ENCODE peak calls at places on chromosomes 2 and 18, in ten cellular contexts. One of them, this sample, is unnamed.

GRCh38 chr18:32469190-32469611 is 1.5 kb downstream of the GAREM1 start:
- DNase-seq in HT1080: peak
- DNase-seq in H7: peak
- DNase-seq in mesendoderm: peak
- DNase-seq in nucleus accumbens: peak
- DNase-seq in AG10803: peak
- DNase-seq in type B pancreatic cell: no peak
- DNase-seq in nephron progenitor cell: peak
- DNase-seq in Jurkat, Clone E6-1: peak
- DNase-seq in OCI-LY7: peak
- DNase-seq in this sample: peak

GRCh38 chr2:230921806-230922595 is 3.0 kb downstream of the GPR55 start:
- DNase-seq in HT1080: no peak
- DNase-seq in nephron progenitor cell: no peak
- DNase-seq in Jurkat, Clone E6-1: no peak
- DNase-seq in H7: no peak
- DNase-seq in nucleus accumbens: no peak
- DNase-seq in AG10803: no peak
- DNase-seq in type B pancreatic cell: no peak
- DNase-seq in OCI-LY7: no peak
- DNase-seq in mesendoderm: no peak
- DNase-seq in this sample: no peak

GRCh38 chr2:169727065-169727464 is 6.6 kb upstream of the KLHL23 start:
- DNase-seq in AG10803: no peak
- DNase-seq in mesendoderm: peak
- DNase-seq in H7: peak
- DNase-seq in HT1080: no peak
- DNase-seq in OCI-LY7: no peak
- DNase-seq in type B pancreatic cell: no peak
- DNase-seq in nucleus accumbens: no peak
- DNase-seq in Jurkat, Clone E6-1: no peak
- DNase-seq in nephron progenitor cell: no peak
- DNase-seq in this sample: no peak

GRCh38 chr2:148391324-148391723 is 253.2 kb upstream of the EPC2 start:
- DNase-seq in nephron progenitor cell: no peak
- DNase-seq in HT1080: peak
- DNase-seq in OCI-LY7: no peak
- DNase-seq in nucleus accumbens: no peak
- DNase-seq in mesendoderm: no peak
- DNase-seq in type B pancreatic cell: no peak
- DNase-seq in AG10803: peak
- DNase-seq in Jurkat, Clone E6-1: no peak
- DNase-seq in H7: no peak
- DNase-seq in this sample: no peak

GRCh38 chr18:44609210-44609941 is 71.3 kb upstream of the SETBP1 start:
- DNase-seq in type B pancreatic cell: no peak
- DNase-seq in Jurkat, Clone E6-1: no peak
- DNase-seq in AG10803: no peak
- DNase-seq in nephron progenitor cell: no peak
- DNase-seq in OCI-LY7: no peak
- DNase-seq in H7: no peak
- DNase-seq in mesendoderm: no peak
- DNase-seq in HT1080: no peak
- DNase-seq in nucleus accumbens: no peak
- DNase-seq in this sample: no peak

GRCh38 chr2:73075477-73076373 is 4.2 kb upstream of the SFXN5 start:
- DNase-seq in H7: peak
- DNase-seq in OCI-LY7: no peak
- DNase-seq in HT1080: no peak
- DNase-seq in nephron progenitor cell: no peak
- DNase-seq in type B pancreatic cell: no peak
- DNase-seq in AG10803: no peak
- DNase-seq in mesendoderm: no peak
- DNase-seq in Jurkat, Clone E6-1: no peak
- DNase-seq in nucleus accumbens: peak
- DNase-seq in this sample: peak

GRCh38 chr2:62099523-62100175 is 96.3 kb upstream of the B3GNT2 start:
- DNase-seq in type B pancreatic cell: no peak
- DNase-seq in HT1080: no peak
- DNase-seq in AG10803: no peak
- DNase-seq in Jurkat, Clone E6-1: no peak
- DNase-seq in mesendoderm: no peak
- DNase-seq in nucleus accumbens: no peak
- DNase-seq in nephron progenitor cell: no peak
- DNase-seq in OCI-LY7: peak
- DNase-seq in H7: no peak
- DNase-seq in this sample: no peak

GRCh38 chr2:211837706-211838105 is 700.9 kb downstream of the ERBB4 start:
- DNase-seq in nucleus accumbens: no peak
- DNase-seq in mesendoderm: no peak
- DNase-seq in type B pancreatic cell: no peak
- DNase-seq in H7: no peak
- DNase-seq in OCI-LY7: no peak
- DNase-seq in Jurkat, Clone E6-1: no peak
- DNase-seq in AG10803: no peak
- DNase-seq in nephron progenitor cell: no peak
- DNase-seq in HT1080: peak
- DNase-seq in this sample: no peak

GRCh38 chr2:86280191-86280667 is 57.2 kb downstream of the REEP1 start:
- DNase-seq in type B pancreatic cell: peak
- DNase-seq in Jurkat, Clone E6-1: no peak
- DNase-seq in OCI-LY7: no peak
- DNase-seq in AG10803: peak
- DNase-seq in nucleus accumbens: no peak
- DNase-seq in mesendoderm: no peak
- DNase-seq in HT1080: no peak
- DNase-seq in H7: no peak
- DNase-seq in nephron progenitor cell: no peak
- DNase-seq in this sample: no peak

GRCh38 chr2:145043399-145043834 is 523.5 kb upstream of the ZEB2 start:
- DNase-seq in nephron progenitor cell: no peak
- DNase-seq in AG10803: no peak
- DNase-seq in H7: no peak
- DNase-seq in OCI-LY7: peak
- DNase-seq in type B pancreatic cell: no peak
- DNase-seq in HT1080: peak
- DNase-seq in nucleus accumbens: peak
- DNase-seq in mesendoderm: peak
- DNase-seq in Jurkat, Clone E6-1: no peak
- DNase-seq in this sample: no peak

GRCh38 chr18:9850297-9850696 is 35.5 kb upstream of the TXNDC2 start:
- DNase-seq in nucleus accumbens: no peak
- DNase-seq in OCI-LY7: no peak
- DNase-seq in AG10803: no peak
- DNase-seq in mesendoderm: no peak
- DNase-seq in HT1080: no peak
- DNase-seq in type B pancreatic cell: no peak
- DNase-seq in nephron progenitor cell: no peak
- DNase-seq in Jurkat, Clone E6-1: no peak
- DNase-seq in H7: no peak
- DNase-seq in this sample: no peak

GRCh38 chr18:23529597-23529996 is 26.3 kb downstream of the RMC1 start:
- DNase-seq in AG10803: peak
- DNase-seq in nephron progenitor cell: no peak
- DNase-seq in type B pancreatic cell: no peak
- DNase-seq in mesendoderm: peak
- DNase-seq in OCI-LY7: no peak
- DNase-seq in nucleus accumbens: no peak
- DNase-seq in Jurkat, Clone E6-1: no peak
- DNase-seq in H7: no peak
- DNase-seq in HT1080: peak
- DNase-seq in this sample: no peak

GRCh38 chr2:67625671-67626070 is 228.5 kb downstream of the ETAA1 start:
- DNase-seq in Jurkat, Clone E6-1: no peak
- DNase-seq in AG10803: peak
- DNase-seq in H7: no peak
- DNase-seq in mesendoderm: no peak
- DNase-seq in nucleus accumbens: no peak
- DNase-seq in nephron progenitor cell: no peak
- DNase-seq in type B pancreatic cell: no peak
- DNase-seq in OCI-LY7: no peak
- DNase-seq in HT1080: peak
- DNase-seq in this sample: no peak

GRCh38 chr2:239407112-239407511 is 6.3 kb upstream of the HDAC4 start:
- DNase-seq in mesendoderm: no peak
- DNase-seq in nephron progenitor cell: no peak
- DNase-seq in type B pancreatic cell: no peak
- DNase-seq in HT1080: no peak
- DNase-seq in Jurkat, Clone E6-1: no peak
- DNase-seq in H7: no peak
- DNase-seq in OCI-LY7: no peak
- DNase-seq in AG10803: no peak
- DNase-seq in nucleus accumbens: no peak
- DNase-seq in this sample: no peak

GRCh38 chr18:4256786-4257417 is 198.2 kb downstream of the DLGAP1 start:
- DNase-seq in nephron progenitor cell: no peak
- DNase-seq in nucleus accumbens: no peak
- DNase-seq in Jurkat, Clone E6-1: no peak
- DNase-seq in OCI-LY7: no peak
- DNase-seq in AG10803: no peak
- DNase-seq in HT1080: no peak
- DNase-seq in H7: no peak
- DNase-seq in mesendoderm: no peak
- DNase-seq in type B pancreatic cell: no peak
- DNase-seq in this sample: no peak

GRCh38 chr2:71675296-71675695 is 221.9 kb downstream of the DYSF start:
- DNase-seq in HT1080: no peak
- DNase-seq in OCI-LY7: peak
- DNase-seq in nephron progenitor cell: no peak
- DNase-seq in type B pancreatic cell: no peak
- DNase-seq in H7: no peak
- DNase-seq in mesendoderm: no peak
- DNase-seq in nucleus accumbens: no peak
- DNase-seq in Jurkat, Clone E6-1: no peak
- DNase-seq in AG10803: no peak
- DNase-seq in this sample: peak

GRCh38 chr18:8816805-8817204 is 111.4 kb downstream of the MTCL1 start:
- DNase-seq in nucleus accumbens: no peak
- DNase-seq in HT1080: no peak
- DNase-seq in AG10803: peak
- DNase-seq in Jurkat, Clone E6-1: no peak
- DNase-seq in H7: no peak
- DNase-seq in nephron progenitor cell: no peak
- DNase-seq in OCI-LY7: no peak
- DNase-seq in type B pancreatic cell: no peak
- DNase-seq in mesendoderm: no peak
- DNase-seq in this sample: no peak

GRCh38 chr2:177721815-177722552 is 329.4 kb downstream of the AGPS start:
- DNase-seq in AG10803: no peak
- DNase-seq in OCI-LY7: no peak
- DNase-seq in Jurkat, Clone E6-1: no peak
- DNase-seq in H7: no peak
- DNase-seq in nucleus accumbens: no peak
- DNase-seq in type B pancreatic cell: no peak
- DNase-seq in nephron progenitor cell: peak
- DNase-seq in mesendoderm: no peak
- DNase-seq in HT1080: no peak
- DNase-seq in this sample: no peak

GRCh38 chr2:220076734-220077133 is 449.3 kb downstream of the SLC4A3 start:
- DNase-seq in nephron progenitor cell: no peak
- DNase-seq in mesendoderm: peak
- DNase-seq in nucleus accumbens: no peak
- DNase-seq in HT1080: no peak
- DNase-seq in AG10803: peak
- DNase-seq in OCI-LY7: no peak
- DNase-seq in Jurkat, Clone E6-1: peak
- DNase-seq in type B pancreatic cell: no peak
- DNase-seq in H7: peak
- DNase-seq in this sample: no peak

GRCh38 chr2:72117718-72118117 is 29.9 kb downstream of the CYP26B1 start:
- DNase-seq in type B pancreatic cell: no peak
- DNase-seq in mesendoderm: no peak
- DNase-seq in H7: no peak
- DNase-seq in HT1080: no peak
- DNase-seq in AG10803: no peak
- DNase-seq in OCI-LY7: no peak
- DNase-seq in nephron progenitor cell: no peak
- DNase-seq in Jurkat, Clone E6-1: no peak
- DNase-seq in nucleus accumbens: no peak
- DNase-seq in this sample: no peak

GRCh38 chr2:125086313-125087184 is 1061.5 kb downstream of the CNTNAP5 start:
- DNase-seq in Jurkat, Clone E6-1: no peak
- DNase-seq in H7: no peak
- DNase-seq in HT1080: no peak
- DNase-seq in type B pancreatic cell: no peak
- DNase-seq in nephron progenitor cell: no peak
- DNase-seq in OCI-LY7: no peak
- DNase-seq in AG10803: no peak
- DNase-seq in mesendoderm: no peak
- DNase-seq in nucleus accumbens: no peak
- DNase-seq in this sample: no peak

GRCh38 chr2:137888845-137889244 is 75.4 kb upstream of the HNMT start:
- DNase-seq in OCI-LY7: no peak
- DNase-seq in HT1080: peak
- DNase-seq in nephron progenitor cell: peak
- DNase-seq in Jurkat, Clone E6-1: no peak
- DNase-seq in nucleus accumbens: no peak
- DNase-seq in type B pancreatic cell: no peak
- DNase-seq in AG10803: no peak
- DNase-seq in mesendoderm: peak
- DNase-seq in H7: peak
- DNase-seq in this sample: peak

GRCh38 chr2:201735486-201735885 is 37.0 kb upstream of the MPP4 start:
- DNase-seq in OCI-LY7: no peak
- DNase-seq in Jurkat, Clone E6-1: no peak
- DNase-seq in nucleus accumbens: no peak
- DNase-seq in mesendoderm: no peak
- DNase-seq in H7: no peak
- DNase-seq in AG10803: no peak
- DNase-seq in HT1080: no peak
- DNase-seq in nephron progenitor cell: no peak
- DNase-seq in type B pancreatic cell: no peak
- DNase-seq in this sample: no peak

GRCh38 chr18:63138469-63139340 is 180.9 kb downstream of the BCL2 start:
- DNase-seq in nephron progenitor cell: peak
- DNase-seq in AG10803: peak
- DNase-seq in type B pancreatic cell: no peak
- DNase-seq in H7: peak
- DNase-seq in nucleus accumbens: no peak
- DNase-seq in HT1080: no peak
- DNase-seq in Jurkat, Clone E6-1: peak
- DNase-seq in mesendoderm: peak
- DNase-seq in OCI-LY7: peak
- DNase-seq in this sample: no peak

GRCh38 chr2:44560961-44561360 is 199.2 kb downstream of the CAMKMT start:
- DNase-seq in mesendoderm: no peak
- DNase-seq in Jurkat, Clone E6-1: no peak
- DNase-seq in H7: no peak
- DNase-seq in nephron progenitor cell: no peak
- DNase-seq in HT1080: no peak
- DNase-seq in type B pancreatic cell: no peak
- DNase-seq in OCI-LY7: no peak
- DNase-seq in nucleus accumbens: no peak
- DNase-seq in AG10803: peak
- DNase-seq in this sample: no peak

GRCh38 chr2:11129598-11130449 is 25.4 kb upstream of the SLC66A3 start:
- DNase-seq in type B pancreatic cell: peak
- DNase-seq in mesendoderm: peak
- DNase-seq in OCI-LY7: peak
- DNase-seq in nucleus accumbens: no peak
- DNase-seq in Jurkat, Clone E6-1: peak
- DNase-seq in nephron progenitor cell: peak
- DNase-seq in AG10803: no peak
- DNase-seq in H7: peak
- DNase-seq in HT1080: no peak
- DNase-seq in this sample: no peak

GRCh38 chr2:232781765-232782164 is 5.4 kb upstream of the KCNJ13 start:
- DNase-seq in nucleus accumbens: no peak
- DNase-seq in nephron progenitor cell: no peak
- DNase-seq in mesendoderm: peak
- DNase-seq in Jurkat, Clone E6-1: peak
- DNase-seq in AG10803: peak
- DNase-seq in HT1080: peak
- DNase-seq in OCI-LY7: no peak
- DNase-seq in H7: no peak
- DNase-seq in type B pancreatic cell: no peak
- DNase-seq in this sample: peak

GRCh38 chr2:38122344-38122743 is 46.4 kb upstream of the CYP1B1 start:
- DNase-seq in OCI-LY7: no peak
- DNase-seq in AG10803: peak
- DNase-seq in H7: no peak
- DNase-seq in mesendoderm: no peak
- DNase-seq in nephron progenitor cell: no peak
- DNase-seq in nucleus accumbens: no peak
- DNase-seq in HT1080: no peak
- DNase-seq in type B pancreatic cell: no peak
- DNase-seq in Jurkat, Clone E6-1: no peak
- DNase-seq in this sample: no peak